ENCODE peak calls at places on chromosomes 13 and 19, in six cellular contexts. E is HT1080, L is uterus, Z is HT-29, I is AG09309, A is breast epithelium. S is an unnamed sample.

GRCh38 chr19:6100284-6100915 is 9.9 kb downstream of the RFX2 start:
- DNase-seq in E (no peak), L (no peak), Z (no peak), I (no peak), A (no peak), S (no peak)

GRCh38 chr19:46608178-46608577 is 7.0 kb downstream of the CALM3 start:
- DNase-seq in E (no peak), L (no peak), Z (no peak), I (no peak), A (peak), S (no peak)

GRCh38 chr19:28456708-28457320 is 756.1 kb downstream of the UQCRFS1 start:
- DNase-seq in E (no peak), L (no peak), Z (no peak), I (no peak), A (no peak), S (no peak)

GRCh38 chr19:38684078-38684861 is 36.8 kb downstream of the ACTN4 start:
- DNase-seq in E (peak), L (peak), Z (peak), I (peak), A (no peak), S (peak)

GRCh38 chr13:113305208-113305607 is 8.2 kb downstream of the LAMP1 start:
- DNase-seq in E (peak), L (no peak), Z (no peak), I (peak), A (no peak), S (no peak)

GRCh38 chr19:3100331-3100730 is 6.2 kb downstream of the GNA11 start:
- DNase-seq in E (no peak), L (no peak), Z (no peak), I (no peak), A (no peak), S (no peak)

GRCh38 chr13:111572956-111573355 is 252.5 kb downstream of the TEX29 start:
- DNase-seq in E (no peak), L (no peak), Z (no peak), I (no peak), A (no peak), S (no peak)

GRCh38 chr13:46866150-46866549 is 30.7 kb downstream of the HTR2A start:
- DNase-seq in E (peak), L (peak), Z (no peak), I (peak), A (no peak), S (peak)

GRCh38 chr19:55147408-55148251 is 1.4 kb downstream of the TNNT1 start:
- DNase-seq in E (no peak), L (no peak), Z (no peak), I (no peak), A (no peak), S (peak)

GRCh38 chr19:13839193-13839937 is 37.6 kb upstream of the NANOS3 start:
- DNase-seq in E (peak), L (peak), Z (peak), I (no peak), A (peak), S (no peak)

GRCh38 chr13:28035146-28035782 is 46.8 kb upstream of the URAD start:
- DNase-seq in E (peak), L (no peak), Z (peak), I (no peak), A (no peak), S (peak)

GRCh38 chr19:17420267-17420924 is 549 bp downstream of the MVB12A start:
- DNase-seq in E (peak), L (peak), Z (peak), I (no peak), A (no peak), S (peak)